ENCODE peak calls at places on chromosomes 2 and 18, in seven cellular contexts. T is GM23338, P is PC-3, O is PC-9, G is hepatocyte, B is HCT116, U is OCI-LY7. I is an unnamed sample.

GRCh38 chr2:113407446-113408099 is 29.9 kb upstream of the ZNG1B start:
- DNase-seq in P (peak; percentile 82), B (peak; percentile 31), U (peak; percentile 39), T (peak; percentile 62), G (peak; percentile 38), O (peak; percentile 79), I (peak; percentile 36)

GRCh38 chr18:31099490-31100230 is 2.6 kb downstream of the DSC2 start:
- DNase-seq in T (no peak), B (no peak), G (peak; percentile 35), O (no peak), P (peak; percentile 64), U (no peak), I (no peak)

GRCh38 chr2:85761512-85761944 is 7.7 kb downstream of the ATOH8 start:
- DNase-seq in U (no peak), B (no peak), P (no peak), O (no peak), G (no peak), T (no peak), I (no peak)

GRCh38 chr2:219025637-219026585 is 15.4 kb downstream of the CFAP65 start:
- DNase-seq in U (no peak), P (no peak), O (no peak), G (no peak), B (no peak), T (no peak), I (peak; percentile 14)

GRCh38 chr2:200640906-200641305 is 55.1 kb downstream of the AOX1 start:
- DNase-seq in G (no peak), T (no peak), O (no peak), P (no peak), U (no peak), B (no peak), I (peak; percentile 14)

GRCh38 chr2:128306931-128307460 is 11.7 kb downstream of the HS6ST1 start:
- DNase-seq in T (no peak), O (no peak), P (no peak), U (no peak), G (no peak), B (no peak), I (no peak)

GRCh38 chr2:86037141-86037794 is 68.4 kb downstream of the POLR1A start:
- DNase-seq in B (no peak), U (peak; percentile 64), T (no peak), O (no peak), P (no peak), G (no peak), I (peak; percentile 94)

GRCh38 chr18:7370375-7370774 is 139.5 kb downstream of the LRRC30 start:
- DNase-seq in P (no peak), B (no peak), G (peak; percentile 54), O (no peak), U (no peak), T (no peak), I (no peak)

GRCh38 chr18:36188912-36189311 is 1.6 kb downstream of the MOCOS start:
- DNase-seq in B (no peak), G (no peak), U (no peak), O (peak; percentile 56), T (peak; percentile 41), P (no peak), I (peak; percentile 14)

GRCh38 chr2:151632993-151633592 is 101.2 kb downstream of the NEB start:
- DNase-seq in O (no peak), G (no peak), U (peak; percentile 27), P (peak; percentile 51), B (peak; percentile 3), T (peak; percentile 65), I (peak; percentile 45)

GRCh38 chr2:429575-430254 is 141.8 kb upstream of the ALKAL2 start:
- DNase-seq in P (no peak), B (no peak), U (peak; percentile 23), G (no peak), O (no peak), T (no peak), I (no peak)

GRCh38 chr2:170425291-170425751 is 247.4 kb downstream of the MYO3B start:
- DNase-seq in B (no peak), T (no peak), O (peak; percentile 79), G (peak; percentile 53), P (peak; percentile 89), U (no peak), I (peak; percentile 72)

GRCh38 chr2:231489990-231490389 is 25.7 kb upstream of the NCL start:
- DNase-seq in B (no peak), U (no peak), P (no peak), G (no peak), O (no peak), T (peak; percentile 59), I (peak; percentile 26)

GRCh38 chr2:167942495-167943081 is 304.8 kb downstream of the STK39 start:
- DNase-seq in T (no peak), G (no peak), U (no peak), O (no peak), P (no peak), B (no peak), I (no peak)

GRCh38 chr2:72718906-72719305 is 106.9 kb downstream of the EXOC6B start:
- DNase-seq in P (peak; percentile 4), T (peak; percentile 24), U (no peak), G (peak; percentile 27), O (no peak), B (no peak), I (no peak)

GRCh38 chr2:99860720-99861375 is 281.5 kb downstream of the AFF3 start:
- DNase-seq in G (no peak), U (no peak), B (no peak), O (no peak), P (no peak), T (peak; percentile 21), I (no peak)

GRCh38 chr2:166068981-166069380 is 58.8 kb downstream of the SCN1A start:
- DNase-seq in B (no peak), G (no peak), O (no peak), T (no peak), P (no peak), U (no peak), I (peak; percentile 11)

DNA sequence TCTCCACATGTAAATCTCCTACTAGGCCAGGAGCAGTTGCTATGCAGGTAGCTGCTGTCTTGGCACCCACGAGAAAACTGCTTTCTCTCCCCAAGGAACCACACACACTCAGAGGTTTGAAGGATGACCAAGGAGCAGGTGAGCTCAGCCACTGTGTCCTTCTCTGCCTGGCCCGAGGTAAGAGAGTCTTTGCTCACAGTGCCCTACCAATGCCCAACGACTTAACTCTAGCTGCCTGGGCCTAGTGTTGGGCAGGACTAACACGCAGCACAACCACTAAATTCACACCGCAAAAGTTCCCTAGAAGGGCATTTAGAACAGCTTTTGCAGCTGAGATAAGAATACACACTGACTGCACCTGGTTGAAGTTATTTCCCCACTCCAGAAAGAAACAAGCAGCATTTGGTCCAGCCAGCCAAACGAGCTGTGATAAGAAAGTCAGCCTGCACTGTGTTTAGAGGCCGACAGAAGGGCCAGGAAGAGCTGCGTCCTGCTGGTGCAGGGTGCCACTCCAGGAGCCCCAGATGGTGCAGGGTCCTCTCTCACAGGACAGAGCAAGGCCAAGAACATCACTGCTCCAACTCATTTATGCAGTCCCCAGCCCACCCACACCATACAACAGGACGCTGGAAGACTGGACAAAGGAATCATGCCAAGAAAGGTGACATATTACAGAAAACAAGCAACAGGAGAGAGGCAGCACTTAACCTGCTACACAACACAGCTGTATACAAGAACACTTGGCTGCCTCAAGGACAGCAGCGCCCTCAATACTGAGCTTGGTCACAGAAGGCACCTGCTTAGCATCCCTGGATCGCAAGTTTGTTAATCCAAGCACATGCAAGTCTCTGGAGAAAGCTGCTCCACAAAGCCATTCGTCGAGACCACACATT is 12.5 kb downstream of the HDLBP start:
- DNase-seq in P (no peak), O (no peak), T (no peak), B (no peak), G (no peak), U (no peak), I (no peak)
- H3K9me2 ChIP-seq in P (no peaks in the 10 kb centered on the region), O (no peaks in the 10 kb centered on the region), T (no peaks in the 10 kb centered on the region), B (no peaks in the 10 kb centered on the region), G (no peaks in the 10 kb centered on the region), U (no peaks in the 10 kb centered on the region), I (no peaks in the 10 kb centered on the region)

GRCh38 chr2:161488131-161488699 is 72.1 kb downstream of the TBR1 start:
- DNase-seq in B (no peak), U (no peak), O (no peak), P (no peak), T (no peak), G (no peak), I (no peak)

GRCh38 chr2:161480123-161480522 is 64.0 kb downstream of the TBR1 start:
- DNase-seq in G (no peak), O (no peak), B (no peak), P (no peak), T (no peak), U (no peak), I (no peak)

GRCh38 chr2:161481619-161482018 is 65.5 kb downstream of the TBR1 start:
- DNase-seq in G (no peak), U (no peak), B (no peak), P (no peak), T (no peak), O (no peak), I (no peak)

GRCh38 chr2:161486111-161486510 is 70.0 kb downstream of the TBR1 start:
- DNase-seq in G (no peak), O (no peak), T (no peak), P (peak; percentile 90), B (no peak), U (no peak), I (no peak)

DNA sequence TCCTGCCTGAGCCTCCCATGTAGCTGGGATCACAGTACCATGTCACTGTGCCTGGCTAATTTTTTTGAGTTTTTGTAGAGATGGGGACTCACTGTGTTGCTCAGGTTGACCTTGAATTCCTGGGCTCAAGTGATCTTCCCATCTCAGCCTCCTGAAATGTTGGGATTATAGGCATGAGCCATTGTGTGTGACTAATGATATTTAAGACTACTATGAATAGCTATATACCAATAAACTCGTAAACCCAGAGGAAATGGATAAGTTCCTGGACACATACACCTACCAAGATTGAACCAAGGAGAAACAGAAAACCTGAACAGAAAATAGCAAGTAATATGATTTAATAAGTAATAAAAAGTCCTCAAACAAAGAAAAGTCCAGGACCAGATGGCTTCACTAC is 68.0 kb downstream of the TBR1 start:
- DNase-seq in G (no peak), B (no peak), O (no peak), P (peak; percentile 71), T (no peak), U (no peak), I (no peak)
- H3K9me2 ChIP-seq in G (no peaks in the 10 kb centered on the region), B (no peaks in the 10 kb centered on the region), O (no peaks in the 10 kb centered on the region), P (no peaks in the 10 kb centered on the region), T (peaks cover 4% of the 10 kb centered on the region), U (no peaks in the 10 kb centered on the region), I (no peaks in the 10 kb centered on the region)

GRCh38 chr2:180985771-180986395 is 5.5 kb downstream of the UBE2E3 start:
- DNase-seq in G (no peak), O (no peak), P (no peak), U (no peak), B (no peak), T (no peak), I (no peak)
- H3K9me2 ChIP-seq in G (no peaks in the 10 kb centered on the region), O (no peaks in the 10 kb centered on the region), P (no peaks in the 10 kb centered on the region), U (no peaks in the 10 kb centered on the region), B (no peaks in the 10 kb centered on the region), T (no peaks in the 10 kb centered on the region), I (no peaks in the 10 kb centered on the region)

DNA sequence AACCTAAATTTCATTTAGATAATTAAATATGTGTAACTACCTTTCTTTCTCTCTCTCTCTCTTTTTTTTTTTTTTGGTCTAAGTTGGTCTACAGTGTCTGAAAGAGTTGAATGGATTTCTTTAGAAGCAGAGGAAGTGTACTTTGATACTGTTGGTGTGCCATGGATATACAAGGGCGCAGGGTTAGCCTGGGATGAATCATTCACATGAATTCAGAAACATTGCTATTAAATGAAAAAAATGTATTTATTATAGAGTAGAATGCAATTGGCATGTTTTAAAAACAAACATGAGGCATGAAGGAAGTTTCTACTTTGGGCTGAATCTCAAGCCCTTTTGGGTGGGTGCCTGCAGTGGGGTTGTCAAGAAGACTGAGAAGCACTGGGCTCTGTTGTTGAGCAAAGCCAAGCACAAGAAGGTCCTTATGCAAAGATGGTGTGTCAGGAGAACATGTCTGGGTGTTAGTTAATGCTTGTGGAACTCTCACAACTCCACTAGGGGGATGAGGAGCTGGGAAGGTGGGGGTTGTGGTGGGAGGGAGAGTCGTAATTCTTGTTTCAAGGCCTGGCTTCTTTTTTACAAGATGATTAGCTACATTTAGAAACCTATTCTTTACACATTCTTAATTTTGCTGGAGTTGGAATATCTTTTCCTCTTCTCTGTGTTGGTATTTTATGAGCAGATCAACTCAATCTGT is 57.9 kb downstream of the LYPD6 start:
- DNase-seq in U (no peak), O (no peak), B (no peak), G (no peak), P (peak; percentile 17), T (peak; percentile 55), I (peak; percentile 26)
- H3K9me2 ChIP-seq in U (no peaks in the 10 kb centered on the region), O (no peaks in the 10 kb centered on the region), B (no peaks in the 10 kb centered on the region), G (no peaks in the 10 kb centered on the region), P (no peaks in the 10 kb centered on the region), T (peaks cover 10% of the 10 kb centered on the region), I (no peaks in the 10 kb centered on the region)

I was measured in GM23248.